ENCODE peak calls at places on chromosomes 1 and 21, in ten cellular contexts. V is GM13977, X is GM20000, K is epithelial cell of esophagus, I is vagina, M is dorsolateral prefrontal cortex, Z is fibroblast of the aortic adventitia, W is PC-9, N is right atrium auricular region, J is left lung. B is an unnamed sample.

GRCh38 chr1:224014328-224014649 is 99.6 kb upstream of the FBXO28 start:
- DNase-seq in M (no peak), K (no peak), J (no peak), V (no peak), Z (peak; percentile 10), N (no peak), W (no peak), X (no peak), I (no peak), B (no peak)

GRCh38 chr1:8439015-8439702 is 121.2 kb downstream of the SLC45A1 start:
- DNase-seq in I (no peak), N (peak; percentile 86), K (peak; percentile 33), Z (peak; percentile 89), J (peak; percentile 94), V (peak; percentile 75), W (peak; percentile 21), X (peak; percentile 73), M (peak; percentile 77), B (no peak)

GRCh38 chr1:36608272-36608671 is 125.6 kb upstream of the CSF3R start:
- DNase-seq in Z (no peak), V (no peak), W (no peak), M (no peak), K (no peak), X (no peak), I (no peak), J (no peak), N (no peak), B (no peak)

GRCh38 chr1:202587859-202588480 is 122.3 kb downstream of the SYT2 start:
- DNase-seq in K (peak; percentile 35), J (no peak), I (no peak), M (no peak), W (no peak), Z (no peak), X (no peak), N (no peak), V (no peak), B (no peak)

GRCh38 chr1:240426056-240426455 is 185.9 kb downstream of the GREM2 start:
- DNase-seq in V (no peak), X (no peak), K (no peak), M (no peak), Z (no peak), W (no peak), I (no peak), N (no peak), J (no peak), B (no peak)

GRCh38 chr1:10107985-10108663 is 75.4 kb downstream of the UBE4B start:
- DNase-seq in M (no peak), I (no peak), X (no peak), K (peak; percentile 72), N (no peak), J (no peak), W (peak; percentile 62), V (no peak), Z (peak; percentile 64), B (no peak)

GRCh38 chr21:38312822-38313221 is 56.0 kb downstream of the KCNJ15 start:
- DNase-seq in W (no peak), M (no peak), X (no peak), I (no peak), J (no peak), Z (no peak), N (no peak), K (no peak), V (no peak), B (no peak)

GRCh38 chr1:26045712-26046312 is at the start of gene SLC30A2:
- DNase-seq in Z (no peak), V (peak; percentile 45), W (no peak), J (no peak), X (no peak), N (no peak), I (no peak), K (no peak), M (no peak), B (no peak)

GRCh38 chr1:15764269-15764764 is 5.7 kb downstream of the FBLIM1 start:
- DNase-seq in N (no peak), W (peak; percentile 58), J (no peak), K (peak; percentile 72), X (no peak), V (no peak), I (no peak), Z (no peak), M (no peak), B (no peak)

GRCh38 chr1:209850342-209850979 is 22.7 kb downstream of the UTP25 start:
- DNase-seq in M (peak; percentile 92), I (no peak), W (peak; percentile 33), X (peak; percentile 68), Z (peak; percentile 84), K (peak; percentile 75), J (no peak), N (no peak), V (peak; percentile 44), B (peak; percentile 54)

GRCh38 chr1:47827032-47827585 is 170.1 kb downstream of the TRABD2B start:
- DNase-seq in K (no peak), X (no peak), V (no peak), N (no peak), M (no peak), J (no peak), I (no peak), Z (no peak), W (no peak), B (no peak)

GRCh38 chr21:45600248-45600647 is 43.3 kb upstream of the PCBP3 start:
- DNase-seq in N (no peak), I (no peak), W (no peak), Z (no peak), J (no peak), M (peak; percentile 4), K (no peak), X (no peak), V (no peak), B (no peak)

GRCh38 chr1:157739229-157739901 is 37.6 kb downstream of the FCRL2 start:
- DNase-seq in V (no peak), Z (no peak), X (no peak), I (no peak), M (no peak), J (no peak), K (peak; percentile 60), N (no peak), W (no peak), B (peak; percentile 21)
- TF ChIP-seq CTCF in V (no peak), Z (no peak), X (peak; percentile 8), I (no peak), M (no peak), J (no peak), K (no peak), N (no peak), W (no peak), B (no peak)

GRCh38 chr1:157819215-157819614 is 705 bp downstream of the FCRL1 start:
- DNase-seq in K (no peak), J (no peak), Z (no peak), V (no peak), I (no peak), M (no peak), X (no peak), W (no peak), N (no peak), B (no peak)

DNA sequence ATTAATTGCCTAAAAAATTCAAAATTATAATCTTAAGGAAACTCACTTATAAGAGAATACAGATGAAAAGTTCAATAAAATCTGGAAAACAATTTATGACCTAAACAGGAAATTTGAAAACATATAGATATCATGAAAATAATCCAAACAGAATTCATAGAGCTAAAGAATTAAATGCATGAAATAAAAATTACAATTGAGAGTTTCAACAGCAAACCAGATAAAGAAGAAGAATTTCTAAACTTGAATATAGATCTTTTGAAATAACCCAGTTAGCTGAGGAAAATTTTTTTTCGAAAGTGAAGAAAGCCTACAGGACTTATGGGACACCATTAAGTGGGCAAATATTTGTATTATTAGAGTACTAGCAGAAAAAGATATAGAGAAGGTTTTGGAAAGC is 6.7 kb downstream of the FCRL1 start:
- DNase-seq in W (no peak), X (no peak), I (no peak), N (no peak), K (no peak), V (no peak), M (no peak), Z (no peak), J (no peak), B (no peak)
- TF ChIP-seq CTCF in W (no peak), X (no peak), I (no peak), N (no peak), K (no peak), V (no peak), M (no peak), Z (no peak), J (no peak), B (no peak)

GRCh38 chr1:30353637-30354036 is 369.7 kb downstream of the MATN1 start:
- DNase-seq in Z (no peak), X (no peak), W (no peak), K (no peak), V (no peak), I (no peak), N (no peak), M (no peak), J (no peak), B (no peak)
- TF ChIP-seq CTCF in Z (peak; percentile 43), X (no peak), W (peak; percentile 33), K (peak; percentile 40), V (no peak), I (peak; percentile 23), N (peak; percentile 53), M (no peak), J (no peak), B (no peak)

GRCh38 chr1:107153033-107153432 is 12.2 kb downstream of the NTNG1 start:
- DNase-seq in N (no peak), K (peak; percentile 83), Z (no peak), X (no peak), I (no peak), V (no peak), W (no peak), J (no peak), M (no peak), B (no peak)
- TF ChIP-seq CTCF in N (no peak), K (peak; percentile 54), Z (no peak), X (no peak), I (no peak), V (no peak), W (peak; percentile 56), J (no peak), M (no peak), B (no peak)

B was measured in activated CD8-positive, alpha-beta T cell treated with anti-CD3 and anti-CD28 coated beads for 36 hours.